ENCODE peak calls at places on chromosome 6, in four cellular contexts. N is HAP-1, Y is amygdala, Z is posterior cingulate gyrus. M is an unnamed sample.

GRCh38 chr6:28218312-28219248 is 6.5 kb upstream of the ZSCAN9 start:
- DNase-seq in Y (no peak), N (no peak), Z (no peak), M (no peak)

GRCh38 chr6:89321571-89321970 is 6.5 kb upstream of the GABRR2 start:
- DNase-seq in Y (no peak), Z (no peak), N (no peak), M (no peak)

GRCh38 chr6:137602871-137603270 is 108.7 kb upstream of the OLIG3 start:
- DNase-seq in Y (no peak), Z (no peak), N (peak), M (no peak)

GRCh38 chr6:53771780-53772624 is 22.8 kb upstream of the LRRC1 start:
- DNase-seq in N (no peak), Z (no peak), Y (no peak), M (no peak)

GRCh38 chr6:107323133-107323785 is 136.1 kb downstream of the PDSS2 start:
- DNase-seq in N (no peak), Z (no peak), Y (no peak), M (no peak)

GRCh38 chr6:124203106-124203811 is 399.6 kb downstream of the NKAIN2 start:
- DNase-seq in Y (no peak), Z (no peak), N (no peak), M (no peak)

GRCh38 chr6:14121936-14122344 is 4.4 kb downstream of the CD83 start:
- DNase-seq in N (no peak), Y (no peak), Z (no peak), M (no peak)

GRCh38 chr6:134662077-134662476 is 287.8 kb downstream of the ALDH8A1 start:
- DNase-seq in N (no peak), Z (no peak), Y (no peak), M (no peak)

GRCh38 chr6:139037490-139037889 is 8.9 kb downstream of the ABRACL start:
- DNase-seq in N (no peak), Y (no peak), Z (no peak), M (no peak)

GRCh38 chr6:75221107-75221506 is 15.3 kb upstream of the COL12A1 start:
- DNase-seq in N (no peak), Y (no peak), Z (no peak), M (no peak)

GRCh38 chr6:4172368-4172767 is 37.0 kb upstream of the ECI2 start:
- DNase-seq in Z (no peak), N (no peak), Y (no peak), M (no peak)

GRCh38 chr6:122068291-122068769 is 331.1 kb upstream of the HSF2 start:
- DNase-seq in Z (no peak), Y (no peak), N (no peak), M (no peak)

GRCh38 chr6:142786476-142786875 is 158.5 kb downstream of the HIVEP2 start:
- DNase-seq in Z (no peak), N (no peak), Y (no peak), M (no peak)

GRCh38 chr6:45691426-45691825 is 313.7 kb upstream of the SUPT3H start:
- DNase-seq in Z (no peak), Y (no peak), N (no peak), M (no peak)

GRCh38 chr6:84150680-84151079 is 76.8 kb downstream of the CEP162 start:
- DNase-seq in Z (no peak), Y (no peak), N (no peak), M (no peak)

GRCh38 chr6:135002974-135003703 is 51.5 kb downstream of the HBS1L start:
- DNase-seq in Y (no peak), Z (no peak), N (no peak), M (no peak)

GRCh38 chr6:155177369-155177961 is 86.3 kb upstream of the CLDN20 start:
- DNase-seq in Z (no peak), N (peak), Y (no peak), M (peak)

GRCh38 chr6:136466789-136467585 is 83.2 kb downstream of the MAP7 start:
- DNase-seq in N (no peak), Z (no peak), Y (no peak), M (no peak)

GRCh38 chr6:71289039-71289801 is 609 bp downstream of the OGFRL1 start:
- DNase-seq in N (no peak), Y (no peak), Z (no peak), M (no peak)

M was measured in NCI-H1417 treated with DMSO at 0.1 percent for 48 hours.